ENCODE peak calls at places on chromosomes 12 and 14, in five cellular contexts. Z, K, I, B and E are unnamed samples.
A peak's percentile ranks its signal among the peaks of the same experiment; 100 is the strongest.

GRCh38 chr12:116606397-116606796 is 47.2 kb downstream of the MAP1LC3B2 start:
- DNase-seq in Z (no peak), K (no peak), I (no peak), B (no peak), E (no peak)

GRCh38 chr12:125382896-125383295 is 317.7 kb downstream of the AACS start:
- DNase-seq in Z (no peak), K (no peak), I (no peak), B (no peak), E (no peak)

GRCh38 chr14:60653388-60653690 is 4.1 kb upstream of the SIX1 start:
- DNase-seq in Z (no peak), K (no peak), I (no peak), B (no peak), E (no peak)

GRCh38 chr12:52316701-52317100 is 4.5 kb downstream of the KRT83 start:
- DNase-seq in Z (no peak), K (no peak), I (no peak), B (no peak), E (no peak)

GRCh38 chr14:33979613-33980276 is 28.9 kb upstream of the EGLN3 start:
- DNase-seq in Z (no peak), K (no peak), I (no peak), B (no peak), E (no peak)

GRCh38 chr12:25197608-25198007 is 2.6 kb downstream of the ETFRF1 start:
- DNase-seq in Z (no peak), K (no peak), I (no peak), B (no peak), E (no peak)

GRCh38 chr14:71086571-71086970 is 179.3 kb downstream of the PCNX1 start:
- DNase-seq in Z (no peak), K (no peak), I (no peak), B (no peak), E (no peak)

GRCh38 chr14:73786632-73786941 is 65.0 kb upstream of the PTGR2 start:
- DNase-seq in Z (no peak), K (peak; percentile 64), I (no peak), B (peak; percentile 48), E (no peak)

GRCh38 chr12:32455607-32456063 is 56.3 kb downstream of the FGD4 start:
- DNase-seq in Z (peak; percentile 64), K (no peak), I (peak; percentile 40), B (peak; percentile 91), E (peak; percentile 56)

GRCh38 chr14:60722836-60723217 is 1.3 kb downstream of the SIX4 start:
- DNase-seq in Z (no peak), K (peak; percentile 54), I (no peak), B (peak; percentile 16), E (no peak)

GRCh38 chr12:130044991-130045621 is 117.2 kb upstream of the FZD10 start:
- DNase-seq in Z (no peak), K (no peak), I (no peak), B (no peak), E (no peak)

GRCh38 chr14:68362841-68363240 is 430.0 kb downstream of the ZFP36L1 start:
- DNase-seq in Z (no peak), K (no peak), I (no peak), B (no peak), E (no peak)

GRCh38 chr12:4891866-4892265 is 17.8 kb upstream of the KCNA1 start:
- DNase-seq in Z (no peak), K (no peak), I (no peak), B (no peak), E (no peak)

GRCh38 chr12:19707948-19708409 is 268.7 kb downstream of the AEBP2 start:
- DNase-seq in Z (no peak), K (no peak), I (peak; percentile 25), B (peak; percentile 21), E (no peak)

DNA sequence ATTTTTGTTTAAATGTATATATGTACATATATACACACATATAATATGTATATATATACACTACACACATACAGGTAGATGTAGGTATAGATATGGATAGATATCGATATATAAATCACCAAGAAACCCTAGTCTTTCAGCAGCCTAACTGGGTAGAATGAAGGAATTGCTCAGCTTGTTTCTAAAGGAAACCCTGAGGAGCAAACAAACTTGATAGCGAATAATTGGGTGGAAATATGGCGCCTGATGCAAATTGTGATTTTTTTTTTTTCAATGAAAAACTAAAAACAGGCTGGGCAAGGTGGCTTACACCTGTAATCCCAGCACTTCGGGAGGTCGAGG is 254 bp upstream of the CCDC177 start:
- DNase-seq in Z (no peak), K (no peak), I (no peak), B (no peak), E (no peak)
- TF ChIP-seq CTCF in Z (no peak), K (no peak), I (no peak), B (no peak), E (no peak)

GRCh38 chr12:95774311-95775045 is 16.1 kb downstream of the NTN4 start:
- DNase-seq in Z (no peak), K (no peak), I (no peak), B (peak; percentile 34), E (no peak)
- H3K4me3 ChIP-seq in Z (no peak overlapping the region), K (no peak overlapping the region), I (no peak overlapping the region), B (no peak overlapping the region), E (no peak overlapping the region)

GRCh38 chr12:79689041-79689476 is 1.7 kb downstream of the PAWR start:
- DNase-seq in Z (no peak), K (no peak), I (no peak), B (no peak), E (no peak)

GRCh38 chr12:79690606-79691298 is at the start of gene PAWR:
- DNase-seq in Z (peak; percentile 41), K (peak; percentile 89), I (no peak), B (peak; percentile 78), E (peak; percentile 45)

GRCh38 chr12:79691299-79692248 is 810 bp upstream of the PAWR start:
- DNase-seq in Z (peak; percentile 66), K (no peak), I (peak; percentile 53), B (peak; percentile 89), E (peak; percentile 22)

GRCh38 chr12:79689477-79690155 is 1.1 kb downstream of the PAWR start:
- DNase-seq in Z (no peak), K (peak; percentile 57), I (no peak), B (peak; percentile 75), E (no peak)

GRCh38 chr12:79690156-79690605 is 583 bp downstream of the PAWR start:
- DNase-seq in Z (no peak), K (no peak), I (no peak), B (peak; percentile 30), E (no peak)
- TF ChIP-seq CTCF in Z (no peak), K (no peak), I (no peak), B (no peak), E (no peak)

DNA sequence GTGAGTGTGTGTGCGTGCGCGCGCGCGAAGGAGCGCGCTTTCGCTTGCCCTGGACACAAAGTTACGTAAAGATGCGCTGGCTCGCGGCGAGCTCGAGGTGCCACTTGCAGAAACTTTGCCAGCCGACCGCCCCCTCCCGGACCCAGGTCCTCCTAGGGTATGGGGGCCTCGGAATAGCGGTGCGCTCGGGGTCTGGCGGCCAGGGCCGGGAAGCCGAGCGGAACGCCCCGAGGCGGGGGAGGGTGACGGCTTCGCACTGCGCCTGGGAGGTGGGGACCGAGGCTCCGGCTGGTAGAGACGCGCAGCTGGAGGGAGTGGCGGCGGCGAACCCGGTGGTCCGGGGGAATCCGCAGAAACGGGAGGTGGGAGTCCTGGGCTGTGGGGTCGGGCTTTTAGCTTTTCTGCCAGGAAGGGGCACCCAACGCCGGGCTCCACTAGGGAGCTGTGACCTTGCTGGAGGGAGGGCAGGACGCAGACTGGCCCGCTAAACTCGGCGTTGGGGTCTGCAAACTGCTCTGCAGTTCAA is 837 bp downstream of the RFX4 start:
- DNase-seq in Z (no peak), K (no peak), I (no peak), B (no peak), E (no peak)
- H3K4me3 ChIP-seq in Z (peak overlapping the region; percentile 24), K (no peak overlapping the region), I (peak overlapping the region; percentile 20), B (peak overlapping the region; percentile 10), E (peak overlapping the region; percentile 3)

DNA sequence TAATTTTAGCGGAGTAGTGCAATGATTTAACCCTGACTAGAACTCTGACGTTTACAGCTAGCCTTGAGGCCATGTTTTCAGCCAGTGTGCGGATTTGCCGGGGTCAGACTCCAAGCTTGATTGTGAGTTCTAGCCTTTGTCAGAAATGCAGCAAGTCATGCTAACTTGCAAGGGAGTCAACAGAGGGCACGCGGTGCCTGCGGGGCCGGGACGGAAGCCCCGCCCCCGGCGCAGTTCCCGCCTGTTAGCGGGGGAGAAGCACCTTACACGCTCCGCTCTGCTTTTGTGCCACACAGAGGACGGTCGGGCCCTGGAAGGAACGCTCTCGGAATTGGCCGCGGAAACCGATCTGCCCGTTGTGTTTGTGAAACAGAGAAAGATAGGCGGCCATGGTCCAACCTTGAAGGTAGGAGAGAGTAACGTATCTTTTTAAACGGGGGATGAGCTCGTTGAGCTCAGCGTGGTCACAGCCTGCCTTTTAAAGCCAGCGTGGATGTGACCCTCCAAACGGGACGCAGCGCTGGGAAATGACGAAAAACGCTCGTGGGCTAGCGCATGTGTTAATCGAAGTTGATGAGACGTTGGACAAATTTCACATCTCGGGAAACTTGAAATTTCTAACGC is 14.8 kb upstream of the EID3 start:
- DNase-seq in Z (no peak), K (peak; percentile 88), I (no peak), B (peak; percentile 81), E (peak; percentile 61)
- TF ChIP-seq CTCF in Z (no peak), K (no peak), I (no peak), B (no peak), E (no peak)